ENCODE peak calls at places on chromosome 11, in eight cellular contexts. W is stimulated activated CD4-positive, alpha-beta T cell treated with anti-CD3 and anti-CD28 coated beads, Interleukin-2, amount 100 ng/mL, for 48 hours; B is pancreas; X is KG1; Z is hippocampal formation; I is EL; G is endothelial cell; C is COLO829. Q is an unnamed sample.

GRCh38 chr11:68282141-68282860 is 10.5 kb upstream of the C11orf24 start:
- DNase-seq in W (peak), B (no peak), X (peak), Z (no peak), I (no peak), G (no peak), C (no peak), Q (no peak)

GRCh38 chr11:99449345-99449744 is 428.6 kb downstream of the CNTN5 start:
- DNase-seq in W (no peak), B (no peak), X (no peak), Z (no peak), I (no peak), G (no peak), C (no peak), Q (no peak)

GRCh38 chr11:33778682-33779081 is 4.4 kb upstream of the FBXO3 start:
- DNase-seq in W (no peak), B (no peak), X (no peak), Z (no peak), I (peak), G (no peak), C (no peak), Q (no peak)

GRCh38 chr11:106091480-106092123 is 14.1 kb downstream of the AASDHPPT start:
- DNase-seq in W (peak), B (no peak), X (no peak), Z (no peak), I (peak), G (no peak), C (peak), Q (no peak)

GRCh38 chr11:94036096-94036495 is 14.9 kb downstream of the HEPHL1 start:
- DNase-seq in W (no peak), B (no peak), X (no peak), Z (no peak), I (no peak), G (no peak), C (no peak), Q (no peak)

GRCh38 chr11:94457118-94458029 is 36.3 kb downstream of the MRE11 start:
- DNase-seq in W (no peak), B (no peak), X (no peak), Z (no peak), I (no peak), G (no peak), C (no peak), Q (no peak)

GRCh38 chr11:32434387-32435151 is 770 bp downstream of the WT1 start:
- DNase-seq in W (no peak), B (no peak), X (peak), Z (no peak), I (no peak), G (peak), C (no peak), Q (no peak)

GRCh38 chr11:131748146-131749050 is 378.0 kb downstream of the NTM start:
- DNase-seq in W (peak), B (peak), X (peak), Z (peak), I (peak), G (peak), C (peak), Q (peak)

GRCh38 chr11:64285885-64286800 is 495 bp downstream of the GPR137 start:
- DNase-seq in W (no peak), B (peak), X (peak), Z (no peak), I (no peak), G (no peak), C (no peak), Q (no peak)

Q was measured in head of caudate nucleus.